ENCODE peak calls at places on chromosomes 3 and 15, in four cellular contexts. C, Q, R and F are unnamed samples.

GRCh38 chr3:189621948-189622603 is 9.1 kb upstream of the TP63 start:
- DNase-seq in C (no peak), Q (no peak), R (no peak), F (no peak)

GRCh38 chr3:8732413-8732812 is 1.2 kb upstream of the CAV3 start:
- DNase-seq in C (no peak), Q (no peak), R (no peak), F (no peak)

GRCh38 chr3:136994772-136995516 is 37.2 kb downstream of the IL20RB start:
- DNase-seq in C (peak), Q (no peak), R (no peak), F (peak)

GRCh38 chr15:62981071-62981470 is 61.5 kb upstream of the TPM1 start:
- DNase-seq in C (no peak), Q (no peak), R (no peak), F (no peak)

GRCh38 chr15:78325092-78325843 is 14.9 kb upstream of the CRABP1 start:
- DNase-seq in C (peak), Q (no peak), R (no peak), F (no peak)

GRCh38 chr3:159260049-159260662 is 458.3 kb downstream of the MFSD1 start:
- DNase-seq in C (peak), Q (no peak), R (peak), F (peak)

GRCh38 chr15:57005244-57005643 is 86.8 kb downstream of the TCF12 start:
- DNase-seq in C (no peak), Q (no peak), R (no peak), F (no peak)

GRCh38 chr15:71443538-71443937 is 328.3 kb downstream of the THSD4 start:
- DNase-seq in C (peak), Q (no peak), R (peak), F (peak)

GRCh38 chr3:12158387-12159226 is at the start of gene TIMP4:
- DNase-seq in C (peak), Q (no peak), R (no peak), F (peak)

GRCh38 chr15:56832125-56832524 is 86.3 kb upstream of the TCF12 start:
- DNase-seq in C (no peak), Q (no peak), R (no peak), F (no peak)

GRCh38 chr3:72573051-72573450 is 275.2 kb downstream of the SHQ1 start:
- DNase-seq in C (no peak), Q (no peak), R (no peak), F (no peak)

GRCh38 chr15:70837476-70837875 is 16.5 kb downstream of the LARP6 start:
- DNase-seq in C (no peak), Q (no peak), R (no peak), F (no peak)

GRCh38 chr15:25171111-25171811 is 216.5 kb downstream of the SNRPN start:
- DNase-seq in C (no peak), Q (no peak), R (no peak), F (no peak)

GRCh38 chr15:99442268-99442897 is 123.4 kb upstream of the MEF2A start:
- DNase-seq in C (peak), Q (no peak), R (no peak), F (peak)

GRCh38 chr3:157544501-157545139 is 41.4 kb upstream of the VEPH1 start:
- DNase-seq in C (peak), Q (no peak), R (no peak), F (peak)

GRCh38 chr3:138114988-138115971 is at the start of gene DZIP1L:
- DNase-seq in C (peak), Q (no peak), R (peak), F (peak)

GRCh38 chr3:138113309-138113708 is 2.1 kb downstream of the DZIP1L start:
- DNase-seq in C (no peak), Q (no peak), R (no peak), F (peak)

GRCh38 chr3:138114431-138114918 is 933 bp downstream of the DZIP1L start:
- DNase-seq in C (peak), Q (no peak), R (no peak), F (no peak)

DNA sequence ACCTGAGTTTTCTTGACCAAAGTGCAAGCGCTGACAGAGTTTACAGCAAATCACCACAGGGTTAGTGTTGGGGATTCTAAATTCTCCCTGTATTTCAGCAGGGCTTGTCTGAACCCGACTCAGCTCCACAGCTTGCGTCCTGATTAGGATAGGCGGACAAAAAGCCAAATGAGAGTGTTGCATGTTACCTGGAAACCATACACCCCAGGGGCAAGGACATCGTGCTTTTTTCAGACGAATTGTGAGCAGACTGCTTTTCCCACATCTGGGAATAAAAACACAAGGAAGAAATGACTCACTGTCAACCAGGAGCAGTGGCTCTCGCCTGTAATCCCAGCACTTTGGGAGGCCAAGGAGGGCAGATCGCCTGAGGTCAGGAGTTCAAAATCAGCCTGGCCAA is 3.0 kb downstream of the DZIP1L start:
- DNase-seq in C (no peak), Q (no peak), R (no peak), F (no peak)
- TF ChIP-seq ELK1 in C (no peak), Q (no peak), R (no peak), F (no peak)

DNA sequence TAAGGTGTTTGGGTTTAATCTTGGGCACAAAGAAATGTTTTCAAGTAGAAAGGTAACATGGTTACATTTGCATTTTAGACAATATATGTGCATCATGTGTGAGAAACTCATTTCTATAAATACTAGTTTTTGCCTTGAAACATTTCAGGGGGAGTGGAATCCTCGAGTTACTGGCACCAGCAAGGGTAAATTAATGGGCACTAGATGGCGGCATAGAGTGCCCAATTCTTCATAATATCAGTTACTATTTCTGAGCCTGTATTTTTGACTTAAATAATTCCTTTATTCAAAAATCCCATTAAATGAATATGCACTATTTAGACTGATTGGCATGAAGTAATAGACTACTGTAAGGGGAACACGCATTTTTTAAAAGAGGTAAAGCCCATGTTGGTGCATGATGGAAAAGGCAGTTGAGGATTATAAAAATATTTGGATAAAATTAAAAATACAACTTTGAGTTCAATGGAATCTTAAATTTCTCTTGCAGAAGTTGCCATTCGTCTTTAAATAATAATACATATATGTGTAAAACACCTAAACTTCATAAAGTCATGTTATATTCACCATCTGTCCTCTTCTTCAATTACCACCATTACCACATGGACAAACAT is 106.3 kb downstream of the ZBTB20 start:
- DNase-seq in C (peak), Q (peak), R (no peak), F (peak)
- TF ChIP-seq ELK1 in C (no peak), Q (no peak), R (no peak), F (no peak)

GRCh38 chr3:177729939-177730700 is 532.8 kb upstream of the TBL1XR1 start:
- DNase-seq in C (no peak), Q (no peak), R (no peak), F (no peak)
- TF ChIP-seq ELK1 in C (no peak), Q (no peak), R (no peak), F (no peak)

DNA sequence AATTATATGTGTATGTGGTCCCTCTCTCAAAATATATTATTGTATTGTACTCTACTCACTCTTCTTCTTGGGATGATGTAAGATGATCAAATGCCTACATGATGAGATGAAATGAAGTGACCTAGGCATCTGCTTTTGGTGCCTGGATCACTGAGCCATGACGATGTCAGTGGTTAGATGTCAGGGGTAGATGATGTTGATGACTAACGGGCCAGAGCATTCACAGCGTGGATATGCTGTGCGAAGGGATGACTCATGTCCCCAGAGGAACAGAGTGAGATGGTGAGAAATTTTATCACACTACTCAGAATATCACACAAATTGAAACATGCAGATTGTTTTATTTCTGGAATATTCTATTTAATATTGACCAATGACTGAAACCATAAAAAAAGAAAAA is 233.9 kb upstream of the CADM2 start:
- DNase-seq in C (no peak), Q (no peak), R (no peak), F (peak)
- TF ChIP-seq ELK1 in C (no peak), Q (no peak), R (no peak), F (no peak)